ENCODE peak calls at places on chromosomes 16 and 17, in five cellular contexts. One of them, this sample, is unnamed.
A peak's percentile ranks its signal among the peaks of the same experiment; 100 is the strongest.

GRCh38 chr16:27242868-27243590 is 25.5 kb downstream of the NSMCE1 start:
- DNase-seq in activated T-cell treated with anti-CD3 and anti-CD28 coated beads for 1 hour: no peak
- DNase-seq in GM04503: peak; percentile 70
- DNase-seq in stimulated activated CD8-positive, alpha-beta memory T cell treated with anti-CD3 and anti-CD28 coated beads, Interleukin-15, amount 100 ng/mL, for 24 hours: no peak
- DNase-seq in effector CD4-positive, alpha-beta T cell: no peak
- DNase-seq in this sample: no peak

GRCh38 chr17:65742433-65743312 is 181.2 kb upstream of the AXIN2 start:
- DNase-seq in activated T-cell treated with anti-CD3 and anti-CD28 coated beads for 1 hour: no peak
- DNase-seq in GM04503: peak; percentile 82
- DNase-seq in stimulated activated CD8-positive, alpha-beta memory T cell treated with anti-CD3 and anti-CD28 coated beads, Interleukin-15, amount 100 ng/mL, for 24 hours: no peak
- DNase-seq in effector CD4-positive, alpha-beta T cell: no peak
- DNase-seq in this sample: no peak

GRCh38 chr17:39352986-39353385 is 48.4 kb downstream of the FBXL20 start:
- DNase-seq in activated T-cell treated with anti-CD3 and anti-CD28 coated beads for 1 hour: no peak
- DNase-seq in GM04503: no peak
- DNase-seq in stimulated activated CD8-positive, alpha-beta memory T cell treated with anti-CD3 and anti-CD28 coated beads, Interleukin-15, amount 100 ng/mL, for 24 hours: no peak
- DNase-seq in effector CD4-positive, alpha-beta T cell: no peak
- DNase-seq in this sample: no peak

GRCh38 chr17:957856-958421 is 21.6 kb downstream of the NXN start:
- DNase-seq in activated T-cell treated with anti-CD3 and anti-CD28 coated beads for 1 hour: no peak
- DNase-seq in GM04503: no peak
- DNase-seq in stimulated activated CD8-positive, alpha-beta memory T cell treated with anti-CD3 and anti-CD28 coated beads, Interleukin-15, amount 100 ng/mL, for 24 hours: no peak
- DNase-seq in effector CD4-positive, alpha-beta T cell: no peak
- DNase-seq in this sample: no peak

GRCh38 chr16:674968-675883 is at the start of gene RHBDL1:
- DNase-seq in activated T-cell treated with anti-CD3 and anti-CD28 coated beads for 1 hour: no peak
- DNase-seq in GM04503: no peak
- DNase-seq in stimulated activated CD8-positive, alpha-beta memory T cell treated with anti-CD3 and anti-CD28 coated beads, Interleukin-15, amount 100 ng/mL, for 24 hours: no peak
- DNase-seq in effector CD4-positive, alpha-beta T cell: no peak
- DNase-seq in this sample: no peak

GRCh38 chr17:71505200-71505599 is 615.6 kb upstream of the SOX9 start:
- DNase-seq in activated T-cell treated with anti-CD3 and anti-CD28 coated beads for 1 hour: no peak
- DNase-seq in GM04503: no peak
- DNase-seq in stimulated activated CD8-positive, alpha-beta memory T cell treated with anti-CD3 and anti-CD28 coated beads, Interleukin-15, amount 100 ng/mL, for 24 hours: no peak
- DNase-seq in effector CD4-positive, alpha-beta T cell: no peak
- DNase-seq in this sample: no peak

GRCh38 chr17:63039899-63040602 is 74.0 kb downstream of the TANC2 start:
- DNase-seq in activated T-cell treated with anti-CD3 and anti-CD28 coated beads for 1 hour: no peak
- DNase-seq in GM04503: no peak
- DNase-seq in stimulated activated CD8-positive, alpha-beta memory T cell treated with anti-CD3 and anti-CD28 coated beads, Interleukin-15, amount 100 ng/mL, for 24 hours: no peak
- DNase-seq in effector CD4-positive, alpha-beta T cell: no peak
- DNase-seq in this sample: no peak

GRCh38 chr16:8887952-8888560 is 5.9 kb downstream of the LITAFD start:
- DNase-seq in activated T-cell treated with anti-CD3 and anti-CD28 coated beads for 1 hour: no peak
- DNase-seq in GM04503: no peak
- DNase-seq in stimulated activated CD8-positive, alpha-beta memory T cell treated with anti-CD3 and anti-CD28 coated beads, Interleukin-15, amount 100 ng/mL, for 24 hours: no peak
- DNase-seq in effector CD4-positive, alpha-beta T cell: no peak
- DNase-seq in this sample: no peak

GRCh38 chr17:63275318-63275967 is 170.7 kb downstream of the CYB561 start:
- DNase-seq in activated T-cell treated with anti-CD3 and anti-CD28 coated beads for 1 hour: no peak
- DNase-seq in GM04503: peak; percentile 80
- DNase-seq in stimulated activated CD8-positive, alpha-beta memory T cell treated with anti-CD3 and anti-CD28 coated beads, Interleukin-15, amount 100 ng/mL, for 24 hours: no peak
- DNase-seq in effector CD4-positive, alpha-beta T cell: no peak
- DNase-seq in this sample: peak; percentile 41

GRCh38 chr17:146983-147761 is 9.8 kb downstream of the SCGB1C2 start:
- DNase-seq in activated T-cell treated with anti-CD3 and anti-CD28 coated beads for 1 hour: no peak
- DNase-seq in GM04503: no peak
- DNase-seq in stimulated activated CD8-positive, alpha-beta memory T cell treated with anti-CD3 and anti-CD28 coated beads, Interleukin-15, amount 100 ng/mL, for 24 hours: no peak
- DNase-seq in effector CD4-positive, alpha-beta T cell: no peak
- DNase-seq in this sample: no peak

GRCh38 chr17:78708510-78708973 is 73.5 kb downstream of the CYTH1 start:
- DNase-seq in activated T-cell treated with anti-CD3 and anti-CD28 coated beads for 1 hour: peak; percentile 44
- DNase-seq in GM04503: no peak
- DNase-seq in stimulated activated CD8-positive, alpha-beta memory T cell treated with anti-CD3 and anti-CD28 coated beads, Interleukin-15, amount 100 ng/mL, for 24 hours: no peak
- DNase-seq in effector CD4-positive, alpha-beta T cell: peak; percentile 45
- DNase-seq in this sample: peak; percentile 79

GRCh38 chr16:77835111-77835510 is 46.7 kb downstream of the VAT1L start:
- DNase-seq in activated T-cell treated with anti-CD3 and anti-CD28 coated beads for 1 hour: no peak
- DNase-seq in GM04503: peak; percentile 3
- DNase-seq in stimulated activated CD8-positive, alpha-beta memory T cell treated with anti-CD3 and anti-CD28 coated beads, Interleukin-15, amount 100 ng/mL, for 24 hours: no peak
- DNase-seq in effector CD4-positive, alpha-beta T cell: no peak
- DNase-seq in this sample: no peak

GRCh38 chr17:81927653-81928496 is at the start of gene MAFG:
- DNase-seq in activated T-cell treated with anti-CD3 and anti-CD28 coated beads for 1 hour: peak; percentile 85
- DNase-seq in GM04503: no peak
- DNase-seq in stimulated activated CD8-positive, alpha-beta memory T cell treated with anti-CD3 and anti-CD28 coated beads, Interleukin-15, amount 100 ng/mL, for 24 hours: peak; percentile 87
- DNase-seq in effector CD4-positive, alpha-beta T cell: peak; percentile 87
- DNase-seq in this sample: peak; percentile 90

GRCh38 chr17:1078062-1078711 is 81.3 kb downstream of the TIMM22 start:
- DNase-seq in activated T-cell treated with anti-CD3 and anti-CD28 coated beads for 1 hour: no peak
- DNase-seq in GM04503: no peak
- DNase-seq in stimulated activated CD8-positive, alpha-beta memory T cell treated with anti-CD3 and anti-CD28 coated beads, Interleukin-15, amount 100 ng/mL, for 24 hours: no peak
- DNase-seq in effector CD4-positive, alpha-beta T cell: no peak
- DNase-seq in this sample: no peak

GRCh38 chr16:25011891-25012499 is 3.2 kb downstream of the ARHGAP17 start:
- DNase-seq in activated T-cell treated with anti-CD3 and anti-CD28 coated beads for 1 hour: no peak
- DNase-seq in GM04503: no peak
- DNase-seq in stimulated activated CD8-positive, alpha-beta memory T cell treated with anti-CD3 and anti-CD28 coated beads, Interleukin-15, amount 100 ng/mL, for 24 hours: no peak
- DNase-seq in effector CD4-positive, alpha-beta T cell: no peak
- DNase-seq in this sample: no peak

GRCh38 chr16:1126577-1126976 is 26.3 kb upstream of the CACNA1H start:
- DNase-seq in activated T-cell treated with anti-CD3 and anti-CD28 coated beads for 1 hour: no peak
- DNase-seq in GM04503: no peak
- DNase-seq in stimulated activated CD8-positive, alpha-beta memory T cell treated with anti-CD3 and anti-CD28 coated beads, Interleukin-15, amount 100 ng/mL, for 24 hours: no peak
- DNase-seq in effector CD4-positive, alpha-beta T cell: no peak
- DNase-seq in this sample: no peak

GRCh38 chr17:16122697-16123434 is 92.5 kb downstream of the NCOR1 start:
- DNase-seq in activated T-cell treated with anti-CD3 and anti-CD28 coated beads for 1 hour: no peak
- DNase-seq in GM04503: no peak
- DNase-seq in stimulated activated CD8-positive, alpha-beta memory T cell treated with anti-CD3 and anti-CD28 coated beads, Interleukin-15, amount 100 ng/mL, for 24 hours: no peak
- DNase-seq in effector CD4-positive, alpha-beta T cell: no peak
- DNase-seq in this sample: no peak

GRCh38 chr16:64434526-64435069 is 687.3 kb downstream of the CDH11 start:
- DNase-seq in activated T-cell treated with anti-CD3 and anti-CD28 coated beads for 1 hour: no peak
- DNase-seq in GM04503: no peak
- DNase-seq in stimulated activated CD8-positive, alpha-beta memory T cell treated with anti-CD3 and anti-CD28 coated beads, Interleukin-15, amount 100 ng/mL, for 24 hours: no peak
- DNase-seq in effector CD4-positive, alpha-beta T cell: no peak
- DNase-seq in this sample: no peak

GRCh38 chr16:6643083-6643686 is 689.5 kb upstream of the RBFOX1 start:
- DNase-seq in activated T-cell treated with anti-CD3 and anti-CD28 coated beads for 1 hour: peak; percentile 4
- DNase-seq in GM04503: peak; percentile 7
- DNase-seq in stimulated activated CD8-positive, alpha-beta memory T cell treated with anti-CD3 and anti-CD28 coated beads, Interleukin-15, amount 100 ng/mL, for 24 hours: peak; percentile 5
- DNase-seq in effector CD4-positive, alpha-beta T cell: peak; percentile 22
- DNase-seq in this sample: peak; percentile 6

GRCh38 chr16:11076259-11077018 is 132.1 kb downstream of the CLEC16A start:
- DNase-seq in activated T-cell treated with anti-CD3 and anti-CD28 coated beads for 1 hour: no peak
- DNase-seq in GM04503: no peak
- DNase-seq in stimulated activated CD8-positive, alpha-beta memory T cell treated with anti-CD3 and anti-CD28 coated beads, Interleukin-15, amount 100 ng/mL, for 24 hours: no peak
- DNase-seq in effector CD4-positive, alpha-beta T cell: no peak
- DNase-seq in this sample: no peak

This sample was measured in AML-193.